ENCODE peak calls at places on chromosomes 3 and 15, in nine cellular contexts. K is Right ventricle myocardium superior, Z is globus pallidus, V is WTC11, B is iPS-NIHi11, A is foreskin fibroblast, G is D341Med, I is mucosa of gallbladder, P is adrenal gland. M is an unnamed sample.

GRCh38 chr3:16205156-16205870 is 30.8 kb downstream of the GALNT15 start:
- DNase-seq in B (no peak), G (no peak), K (no peak), Z (no peak), I (no peak), A (no peak), P (no peak), V (no peak), M (peak)

GRCh38 chr15:68235022-68235421 is 5.5 kb upstream of the CLN6 start:
- DNase-seq in G (no peak), K (no peak), I (no peak), V (no peak), A (no peak), Z (no peak), P (no peak), B (no peak), M (no peak)

GRCh38 chr3:137988152-137988551 is 21.8 kb upstream of the CLDN18 start:
- DNase-seq in K (no peak), Z (no peak), B (no peak), G (no peak), V (no peak), P (no peak), A (no peak), I (peak), M (no peak)

GRCh38 chr3:71195492-71195891 is 388.0 kb downstream of the FOXP1 start:
- DNase-seq in B (no peak), I (no peak), A (peak), Z (no peak), P (no peak), K (no peak), G (no peak), V (no peak), M (no peak)

GRCh38 chr3:132368962-132369361 is 48.3 kb upstream of the DNAJC13 start:
- DNase-seq in A (peak), B (no peak), Z (no peak), I (no peak), P (no peak), G (no peak), V (no peak), K (no peak), M (no peak)

GRCh38 chr15:95174880-95175279 is 943.5 kb downstream of the MCTP2 start:
- DNase-seq in P (no peak), B (no peak), I (no peak), V (no peak), G (no peak), A (peak), Z (no peak), K (no peak), M (no peak)

GRCh38 chr3:194851254-194851653 is 165.6 kb downstream of the FAM43A start:
- DNase-seq in K (no peak), G (no peak), A (no peak), V (no peak), I (no peak), P (no peak), B (no peak), Z (no peak), M (no peak)

GRCh38 chr3:31695280-31696008 is 162.7 kb downstream of the STT3B start:
- DNase-seq in V (peak), K (no peak), A (no peak), Z (no peak), B (peak), P (no peak), G (no peak), I (no peak), M (no peak)

GRCh38 chr3:157500232-157500631 is 3.0 kb downstream of the VEPH1 start:
- DNase-seq in B (no peak), V (no peak), Z (no peak), G (no peak), K (no peak), I (no peak), P (no peak), A (no peak), M (no peak)

GRCh38 chr3:2166552-2166951 is 67.9 kb downstream of the CNTN4 start:
- DNase-seq in P (no peak), V (no peak), K (no peak), A (no peak), Z (no peak), I (no peak), G (peak), B (no peak), M (no peak)

GRCh38 chr15:84722628-84723027 is 6.7 kb upstream of the SEC11A start:
- DNase-seq in A (no peak), G (no peak), I (no peak), P (peak), V (no peak), Z (no peak), K (no peak), B (no peak), M (no peak)

GRCh38 chr15:79724312-79724711 is 172.5 kb downstream of the MTHFS start:
- DNase-seq in I (no peak), G (no peak), K (no peak), P (no peak), V (no peak), B (no peak), Z (no peak), A (peak), M (no peak)

GRCh38 chr15:75904241-75904631 is 558 bp downstream of the FBXO22 start:
- DNase-seq in I (peak), B (peak), V (peak), G (peak), Z (peak), P (no peak), K (no peak), A (peak), M (no peak)

GRCh38 chr15:60128000-60128376 is 123.9 kb downstream of the FOXB1 start:
- DNase-seq in B (no peak), K (no peak), I (no peak), A (peak), P (peak), Z (peak), G (no peak), V (no peak), M (no peak)

GRCh38 chr15:79154491-79155182 is 64.1 kb upstream of the RASGRF1 start:
- DNase-seq in K (no peak), V (no peak), Z (no peak), B (peak), I (no peak), G (no peak), P (no peak), A (no peak), M (no peak)

GRCh38 chr15:40344631-40345120 is 3.9 kb upstream of the CCDC9B start:
- DNase-seq in Z (peak), A (peak), G (peak), P (peak), B (peak), I (no peak), V (peak), K (peak), M (peak)

GRCh38 chr3:99084156-99084555 is 182.7 kb upstream of the DCBLD2 start:
- DNase-seq in I (no peak), V (no peak), P (no peak), B (no peak), Z (no peak), A (no peak), G (no peak), K (no peak), M (no peak)

GRCh38 chr15:38705421-38706219 is 141.0 kb upstream of the RASGRP1 start:
- DNase-seq in A (peak), Z (no peak), G (no peak), B (no peak), I (no peak), P (no peak), V (no peak), K (no peak), M (no peak)

GRCh38 chr15:80595391-80595790 is 99.7 kb upstream of the ABHD17C start:
- DNase-seq in B (no peak), P (no peak), A (peak), Z (no peak), I (no peak), G (no peak), K (no peak), V (no peak), M (no peak)

GRCh38 chr3:10228248-10228950 is 19.9 kb upstream of the TATDN2 start:
- DNase-seq in P (no peak), Z (no peak), K (no peak), B (no peak), A (peak), V (no peak), G (no peak), I (no peak), M (no peak)

GRCh38 chr3:16838561-16838960 is 46.2 kb upstream of the PLCL2 start:
- DNase-seq in P (peak), B (no peak), Z (no peak), A (no peak), V (no peak), I (peak), G (no peak), K (no peak), M (no peak)

GRCh38 chr15:66832679-66833078 is 130.6 kb downstream of the SMAD6 start:
- DNase-seq in B (no peak), P (no peak), V (no peak), I (no peak), G (no peak), Z (no peak), A (peak), K (no peak), M (no peak)

GRCh38 chr15:74958320-74958907 is 1.8 kb upstream of the RPP25 start:
- DNase-seq in B (peak), I (peak), K (peak), V (peak), Z (no peak), G (peak), A (peak), P (peak), M (no peak)

GRCh38 chr3:192917258-192917507 is 473 bp downstream of the MB21D2 start:
- DNase-seq in I (no peak), V (no peak), Z (no peak), K (no peak), A (no peak), G (peak), P (no peak), B (no peak), M (no peak)

GRCh38 chr3:162034368-162034767 is 537.8 kb downstream of the OTOL1 start:
- DNase-seq in P (no peak), G (no peak), Z (no peak), A (peak), B (no peak), V (no peak), K (no peak), I (no peak), M (no peak)

GRCh38 chr3:146124141-146124801 is 36.7 kb downstream of the PLOD2 start:
- DNase-seq in B (no peak), A (no peak), G (no peak), V (no peak), P (no peak), Z (no peak), K (no peak), I (no peak), M (no peak)

GRCh38 chr3:152834354-152835310 is at the start of gene P2RY1:
- DNase-seq in I (peak), K (peak), Z (peak), P (peak), B (peak), V (peak), G (peak), A (peak), M (no peak)

GRCh38 chr3:66986406-66986805 is 11.7 kb upstream of the KBTBD8 start:
- DNase-seq in Z (no peak), A (no peak), P (no peak), B (no peak), V (no peak), K (no peak), G (no peak), I (no peak), M (no peak)

GRCh38 chr3:64291345-64291744 is 66.1 kb upstream of the PRICKLE2 start:
- DNase-seq in K (peak), P (peak), Z (no peak), B (no peak), V (no peak), G (no peak), I (no peak), A (peak), M (peak)

GRCh38 chr3:145807990-145808389 is 353.0 kb downstream of the PLOD2 start:
- DNase-seq in K (peak), P (peak), A (peak), G (peak), V (peak), B (peak), Z (peak), I (no peak), M (no peak)

GRCh38 chr15:89088605-89089315 is 504 bp downstream of the ABHD2 start:
- DNase-seq in P (peak), K (peak), A (peak), G (no peak), Z (no peak), V (no peak), B (peak), I (peak), M (no peak)

GRCh38 chr3:159806412-159806811 is 182.2 kb upstream of the IL12A start:
- DNase-seq in V (no peak), I (no peak), B (no peak), P (no peak), G (no peak), Z (peak), K (peak), A (peak), M (no peak)

GRCh38 chr3:142958707-142959106 is 4.8 kb downstream of the PAQR9 start:
- DNase-seq in K (no peak), V (no peak), Z (no peak), G (no peak), A (peak), B (no peak), P (peak), I (no peak), M (peak)

GRCh38 chr3:45776291-45776576 is 20.1 kb downstream of the SLC6A20 start:
- DNase-seq in G (peak), P (no peak), V (no peak), Z (no peak), B (no peak), A (no peak), K (no peak), I (no peak), M (no peak)

GRCh38 chr15:68054658-68055223 is 626 bp downstream of the PIAS1 start:
- DNase-seq in Z (no peak), A (peak), G (peak), P (peak), V (peak), K (peak), I (peak), B (peak), M (peak)

GRCh38 chr3:113747719-113748046 is 848 bp downstream of the ATP6V1A start:
- DNase-seq in A (peak), Z (no peak), I (no peak), P (no peak), V (no peak), G (no peak), K (no peak), B (no peak), M (no peak)

M was measured in H54.